ENCODE peak calls at places on chromosomes 4 and X, in four cellular contexts. U is osteocyte, J is NCI-H2081, K is activated B cell treated with CpG ODN at 0.5 μM for 24 hours. Z is an unnamed sample.

GRCh38 chr4:156977435-156978160 is 6.0 kb upstream of the PDGFC start:
- DNase-seq in J (no peak), K (no peak), U (no peak), Z (no peak)

GRCh38 chrX:9897761-9898161 is 69.4 kb upstream of the CLDN34 start:
- DNase-seq in K (no peak), J (no peak), U (no peak), Z (no peak)

GRCh38 chr4:5139141-5139540 is 87.9 kb downstream of the STK32B start:
- DNase-seq in K (no peak), U (peak), J (no peak), Z (no peak)

GRCh38 chr4:168797176-168797575 is 212.9 kb downstream of the CBR4 start:
- DNase-seq in U (no peak), K (no peak), J (no peak), Z (no peak)

GRCh38 chr4:126223784-126224407 is 909.1 kb downstream of the FAT4 start:
- DNase-seq in U (no peak), J (peak), K (no peak), Z (no peak)

GRCh38 chr4:21802406-21802805 is 146.2 kb downstream of the KCNIP4 start:
- DNase-seq in K (no peak), J (no peak), U (no peak), Z (no peak)

GRCh38 chr4:124946696-124947095 is 234.2 kb upstream of the ANKRD50 start:
- DNase-seq in U (no peak), K (no peak), J (no peak), Z (no peak)

GRCh38 chrX:101744085-101744484 is 84.4 kb upstream of the ARMCX2 start:
- DNase-seq in J (no peak), K (no peak), U (no peak), Z (no peak)

GRCh38 chr4:156662921-156663320 is 308.7 kb downstream of the PDGFC start:
- DNase-seq in K (no peak), U (no peak), J (no peak), Z (no peak)

Z was measured in GM12892.